ENCODE peak calls at places on chromosomes 1 and 21, in ten cellular contexts. V is psoas muscle, K is colonic mucosa, U is fibroblast of pulmonary artery, L is A549, T is skeletal muscle cell, Z is upper lobe of right lung, Y is esophagus squamous epithelium, G is uterus, N is cardiac fibroblast. O is an unnamed sample.

GRCh38 chr21:41045534-41046268 is 122.3 kb upstream of the BACE2 start:
- DNase-seq in N (no peak), G (no peak), K (no peak), L (no peak), Z (no peak), T (no peak), V (no peak), Y (no peak), U (no peak), O (peak; percentile 62)

GRCh38 chr1:1315435-1315901 is 7.1 kb downstream of the PUSL1 start:
- DNase-seq in G (peak; percentile 70), N (no peak), U (no peak), T (no peak), V (no peak), K (no peak), Z (no peak), L (no peak), Y (no peak), O (no peak)

GRCh38 chr1:230694464-230694863 is 19.5 kb downstream of the AGT start:
- DNase-seq in Z (no peak), N (no peak), T (no peak), Y (no peak), K (no peak), V (no peak), U (no peak), L (no peak), G (no peak), O (no peak)

GRCh38 chr1:119859647-119860046 is 36.7 kb downstream of the ADAM30 start:
- DNase-seq in L (no peak), G (no peak), U (peak; percentile 83), Y (no peak), K (no peak), V (no peak), N (peak; percentile 77), T (peak; percentile 73), Z (no peak), O (no peak)

GRCh38 chr1:21801100-21801499 is 11.0 kb upstream of the LDLRAD2 start:
- DNase-seq in V (no peak), Z (no peak), K (no peak), N (no peak), U (no peak), G (no peak), L (no peak), T (no peak), Y (no peak), O (no peak)

GRCh38 chr1:105427543-105427942 is 1628.9 kb upstream of the PRMT6 start:
- DNase-seq in Z (no peak), T (no peak), V (no peak), K (no peak), L (no peak), Y (no peak), G (no peak), N (peak; percentile 3), U (peak; percentile 13), O (no peak)

GRCh38 chr1:10733967-10734366 is 62.5 kb downstream of the CASZ1 start:
- DNase-seq in K (no peak), Y (no peak), L (no peak), G (no peak), T (no peak), N (no peak), V (no peak), U (no peak), Z (peak; percentile 83), O (no peak)

GRCh38 chr1:75130312-75130677 is 3.9 kb upstream of the LHX8 start:
- DNase-seq in N (no peak), Z (no peak), L (no peak), K (no peak), G (no peak), V (no peak), U (no peak), T (no peak), Y (no peak), O (no peak)

GRCh38 chr1:6869002-6869380 is 83.7 kb downstream of the CAMTA1 start:
- DNase-seq in K (no peak), G (no peak), U (no peak), L (no peak), N (no peak), Z (no peak), V (no peak), T (no peak), Y (no peak), O (no peak)

GRCh38 chr1:79603862-79604261 is 597.3 kb upstream of the ADGRL4 start:
- DNase-seq in K (no peak), Z (no peak), Y (no peak), U (peak; percentile 86), L (no peak), T (peak; percentile 56), N (peak; percentile 85), G (no peak), V (no peak), O (peak; percentile 44)

GRCh38 chr1:11156958-11157357 is 32.2 kb upstream of the ANGPTL7 start:
- DNase-seq in Z (no peak), V (no peak), K (no peak), L (no peak), N (no peak), Y (no peak), U (no peak), T (no peak), G (no peak), O (no peak)

GRCh38 chr1:17340358-17340757 is 31.6 kb upstream of the PADI6 start:
- DNase-seq in G (no peak), Z (no peak), V (no peak), U (no peak), L (no peak), K (no peak), N (no peak), T (no peak), Y (no peak), O (no peak)

GRCh38 chr21:44571844-44572782 is 1.4 kb upstream of the KRTAP10-4 start:
- DNase-seq in L (no peak), G (no peak), U (no peak), K (no peak), T (no peak), Y (no peak), Z (peak; percentile 56), V (no peak), N (no peak), O (no peak)

GRCh38 chr1:110635434-110635833 is 29.3 kb upstream of the KCNA2 start:
- DNase-seq in G (no peak), L (no peak), K (no peak), N (no peak), Y (no peak), V (no peak), Z (no peak), U (no peak), T (no peak), O (no peak)
- H3K4me3 ChIP-seq in G (no peak overlapping the region), L (no peak overlapping the region), K (no peak overlapping the region), N (no peak overlapping the region), Y (no peak overlapping the region), V (no peak overlapping the region), Z (no peak overlapping the region), U (no peak overlapping the region), T (no peak overlapping the region), O (no peak overlapping the region)

GRCh38 chr1:66351913-66352312 is 182.0 kb upstream of the SGIP1 start:
- DNase-seq in T (no peak), Z (no peak), K (no peak), G (no peak), N (no peak), V (no peak), U (no peak), L (no peak), Y (no peak), O (no peak)

GRCh38 chr1:66354311-66354922 is 179.5 kb upstream of the SGIP1 start:
- DNase-seq in K (no peak), T (no peak), L (no peak), N (peak; percentile 71), Y (no peak), V (no peak), Z (no peak), G (no peak), U (peak; percentile 75), O (no peak)

GRCh38 chr1:66351474-66351873 is 182.5 kb upstream of the SGIP1 start:
- DNase-seq in Z (no peak), L (no peak), G (no peak), K (no peak), U (peak; percentile 66), T (no peak), N (peak; percentile 64), V (no peak), Y (no peak), O (no peak)

GRCh38 chr1:66352783-66353182 is 181.2 kb upstream of the SGIP1 start:
- DNase-seq in G (no peak), V (no peak), Y (no peak), Z (no peak), U (no peak), L (no peak), T (no peak), N (no peak), K (no peak), O (no peak)

GRCh38 chr1:66353207-66353606 is 180.7 kb upstream of the SGIP1 start:
- DNase-seq in Z (no peak), L (no peak), Y (no peak), V (no peak), G (no peak), U (no peak), K (no peak), N (peak; percentile 26), T (no peak), O (no peak)
- H3K4me3 ChIP-seq in Z (no peak overlapping the region), L (no peak overlapping the region), Y (no peak overlapping the region), V (peak overlapping the region; percentile 31), G (no peak overlapping the region), U (no peak overlapping the region), K (no peak overlapping the region), N (no peak overlapping the region), T (no peak overlapping the region), O (no peak overlapping the region)

GRCh38 chr1:180633092-180634045 is 1.5 kb downstream of the XPR1 start:
- DNase-seq in K (no peak), G (no peak), L (no peak), N (peak; percentile 53), T (no peak), V (no peak), Z (no peak), U (peak; percentile 62), Y (no peak), O (no peak)
- H3K4me3 ChIP-seq in K (peak overlapping the region; percentile 84), G (peak overlapping the region; percentile 80), L (peak overlapping the region; percentile 62), N (peak overlapping the region; percentile 98), T (peak overlapping the region; percentile 79), V (peak overlapping the region; percentile 98), Z (peak overlapping the region; percentile 97), U (peak overlapping the region; percentile 92), Y (peak overlapping the region; percentile 86), O (peak overlapping the region; percentile 48)

DNA sequence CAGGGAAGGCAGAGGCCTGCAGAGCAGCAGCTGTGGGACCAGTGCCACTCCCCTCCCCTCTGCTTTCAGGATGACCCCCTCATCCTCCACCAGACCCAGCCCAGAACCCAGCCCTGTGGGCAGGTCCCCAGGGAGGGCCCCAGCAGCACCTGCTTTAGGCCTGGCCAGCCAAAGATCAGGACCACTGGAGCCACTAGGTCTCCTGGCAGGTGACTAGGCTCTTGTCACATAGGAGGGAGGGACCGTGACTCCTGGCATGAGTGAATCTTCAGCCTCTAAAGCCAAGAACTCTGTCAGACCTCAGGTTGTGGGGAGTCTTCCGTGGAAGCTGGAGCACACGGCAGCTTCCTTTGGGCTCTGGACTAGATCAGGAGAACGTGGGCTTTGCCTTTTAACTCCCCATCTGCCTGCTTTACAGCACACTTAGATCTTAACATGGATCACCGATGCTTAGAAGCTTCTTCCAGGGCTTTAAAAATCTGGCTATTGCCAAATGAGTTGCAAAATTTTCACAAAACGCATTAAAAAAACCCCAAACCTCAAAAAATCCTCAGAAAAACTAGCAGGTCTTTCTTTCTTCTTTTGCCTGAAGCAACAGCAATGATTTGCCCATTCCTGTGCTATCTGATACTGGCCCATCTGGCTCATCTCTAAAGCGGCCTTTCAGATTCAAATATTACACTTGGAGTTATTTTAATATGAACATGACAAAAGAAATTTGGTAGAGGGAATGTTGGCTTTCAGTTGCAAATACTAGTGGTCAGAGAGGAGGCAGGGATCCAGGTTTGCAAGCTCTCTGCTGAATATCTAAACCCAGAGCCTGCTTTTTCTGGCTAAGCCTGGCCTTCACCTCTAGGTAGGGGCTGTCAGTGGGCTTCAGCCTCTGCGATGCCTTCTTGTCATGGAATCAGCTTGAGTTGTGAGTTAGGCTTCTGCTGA is 235.2 kb downstream of the SDCCAG8 start:
- DNase-seq in N (peak; percentile 55), Y (no peak), T (no peak), Z (no peak), G (no peak), V (no peak), K (no peak), U (no peak), L (no peak), O (no peak)
- H3K4me3 ChIP-seq in N (no peak overlapping the region), Y (no peak overlapping the region), T (no peak overlapping the region), Z (no peak overlapping the region), G (no peak overlapping the region), V (no peak overlapping the region), K (no peak overlapping the region), U (no peak overlapping the region), L (no peak overlapping the region), O (no peak overlapping the region)